ENCODE peak calls at places on chromosomes 11 and 22, in eight cellular contexts. W is activated gamma-delta T cell treated with Interleukin-2 at 50 U/mL for 16 hours, S is HT-29, K is EL, C is mucosa of gallbladder, A is GM10248, F is NCI-H1092, D is AG10803. B is an unnamed sample.

GRCh38 chr11:75867778-75868374 is 52.9 kb downstream of the UVRAG start:
- DNase-seq in S (peak; percentile 87), C (peak; percentile 40), W (peak; percentile 50), D (peak; percentile 52), F (peak; percentile 57), K (peak; percentile 47), A (peak; percentile 42), B (peak; percentile 41)

GRCh38 chr11:45803981-45804805 is 756 bp upstream of the SLC35C1 start:
- DNase-seq in S (peak; percentile 75), K (peak; percentile 57), F (peak; percentile 38), A (peak; percentile 59), C (peak; percentile 80), D (peak; percentile 48), W (peak; percentile 63), B (peak; percentile 88)

GRCh38 chr11:64387916-64388315 is 29.0 kb downstream of the RPS6KA4 start:
- DNase-seq in A (no peak), S (no peak), W (no peak), D (no peak), C (no peak), K (no peak), F (no peak), B (no peak)

GRCh38 chr11:29629281-29629680 is 387.5 kb downstream of the KCNA4 start:
- DNase-seq in D (peak; percentile 27), C (no peak), F (no peak), A (no peak), W (no peak), K (no peak), S (no peak), B (no peak)

GRCh38 chr22:38267086-38267485 is 5.7 kb downstream of the TMEM184B start:
- DNase-seq in K (no peak), S (no peak), C (no peak), D (no peak), F (no peak), W (peak; percentile 43), A (no peak), B (no peak)

GRCh38 chr11:60919320-60919719 is 4.9 kb upstream of the TMEM132A start:
- DNase-seq in F (no peak), K (no peak), S (no peak), A (no peak), C (no peak), W (no peak), D (no peak), B (no peak)

GRCh38 chr11:46238078-46238966 is 39.1 kb upstream of the CREB3L1 start:
- DNase-seq in A (peak; percentile 60), F (no peak), W (peak; percentile 14), K (peak; percentile 67), C (peak; percentile 49), D (peak; percentile 47), S (peak; percentile 28), B (peak; percentile 74)

GRCh38 chr11:17766590-17766989 is 32.0 kb downstream of the KCNC1 start:
- DNase-seq in A (no peak), K (no peak), W (no peak), F (no peak), C (no peak), D (no peak), S (no peak), B (no peak)

GRCh38 chr11:1745701-1746320 is 4.6 kb downstream of the IFITM10 start:
- DNase-seq in K (no peak), A (no peak), C (no peak), W (no peak), F (no peak), D (no peak), S (no peak), B (no peak)

GRCh38 chr22:39716534-39716933 is 146.0 kb downstream of the CACNA1I start:
- DNase-seq in A (no peak), D (no peak), S (no peak), W (no peak), C (no peak), K (no peak), F (no peak), B (no peak)

GRCh38 chr11:61503135-61503770 is 5.3 kb upstream of the LRRC10B start:
- DNase-seq in A (no peak), D (no peak), F (no peak), S (no peak), W (no peak), C (no peak), K (no peak), B (no peak)

GRCh38 chr22:42813501-42813900 is 43.6 kb downstream of the ARFGAP3 start:
- DNase-seq in D (no peak), F (no peak), K (no peak), S (no peak), W (no peak), A (no peak), C (no peak), B (no peak)

GRCh38 chr11:133007020-133007584 is 525.2 kb downstream of the OPCML start:
- DNase-seq in D (no peak), A (no peak), W (no peak), F (no peak), K (no peak), C (no peak), S (no peak), B (no peak)

GRCh38 chr11:87176044-87176443 is 138.3 kb downstream of the TMEM135 start:
- DNase-seq in A (no peak), C (no peak), K (peak; percentile 65), D (peak; percentile 13), S (no peak), W (no peak), F (no peak), B (no peak)

GRCh38 chr11:55726715-55727324 is 46.4 kb upstream of the OR5D13 start:
- DNase-seq in W (no peak), D (no peak), K (no peak), A (no peak), F (no peak), C (no peak), S (peak; percentile 45), B (no peak)

GRCh38 chr11:76805206-76805913 is 22.2 kb downstream of the TSKU start:
- DNase-seq in S (peak; percentile 41), D (peak; percentile 18), C (peak; percentile 12), F (no peak), K (no peak), A (peak; percentile 21), W (no peak), B (no peak)

GRCh38 chr11:13680501-13681264 is 12.2 kb downstream of the FAR1 start:
- DNase-seq in W (no peak), A (no peak), C (no peak), K (no peak), F (no peak), D (no peak), S (no peak), B (no peak)

GRCh38 chr22:40718250-40719204 is 39.2 kb downstream of the MCHR1 start:
- DNase-seq in C (no peak), F (no peak), D (no peak), K (no peak), A (no peak), S (no peak), W (no peak), B (no peak)

GRCh38 chr11:93783767-93784151 is 323 bp upstream of the MED17 start:
- DNase-seq in S (no peak), W (no peak), K (no peak), A (no peak), D (no peak), C (no peak), F (no peak), B (no peak)

GRCh38 chr11:118878187-118878586 is 5.5 kb upstream of the CXCR5 start:
- DNase-seq in A (no peak), K (no peak), C (no peak), S (no peak), F (no peak), D (no peak), W (no peak), B (no peak)

GRCh38 chr11:124481365-124482323 is 36.1 kb upstream of the OR8B8 start:
- DNase-seq in C (no peak), S (peak; percentile 51), K (peak; percentile 46), D (peak; percentile 20), A (peak; percentile 8), F (no peak), W (no peak), B (no peak)

GRCh38 chr11:19460718-19461405 is 220.1 kb upstream of the E2F8 start:
- DNase-seq in D (no peak), F (no peak), W (no peak), K (no peak), A (no peak), C (no peak), S (no peak), B (no peak)

GRCh38 chr22:38348751-38349496 is 31.7 kb upstream of the CSNK1E start:
- DNase-seq in D (no peak), F (no peak), A (no peak), S (no peak), W (no peak), K (no peak), C (no peak), B (peak; percentile 21)

GRCh38 chr11:128549256-128549944 is 38.0 kb downstream of the ETS1 start:
- DNase-seq in K (no peak), D (no peak), S (no peak), A (no peak), C (no peak), W (no peak), F (no peak), B (no peak)

GRCh38 chr22:25125693-25126357 is 73.8 kb upstream of the CRYBB3 start:
- DNase-seq in A (no peak), F (peak; percentile 25), K (no peak), W (no peak), D (no peak), C (no peak), S (no peak), B (no peak)

GRCh38 chr11:14312736-14313438 is 46.1 kb downstream of the RRAS2 start:
- DNase-seq in W (no peak), A (no peak), C (no peak), K (peak; percentile 69), F (no peak), S (no peak), D (peak; percentile 28), B (no peak)

GRCh38 chr11:76282106-76282630 is 75.9 kb upstream of the WNT11 start:
- DNase-seq in D (no peak), W (no peak), F (no peak), S (no peak), A (no peak), C (no peak), K (no peak), B (no peak)

GRCh38 chr11:126929186-126930085 is 71.1 kb downstream of the KIRREL3 start:
- DNase-seq in W (no peak), S (no peak), D (peak; percentile 90), A (no peak), K (peak; percentile 68), C (no peak), F (no peak), B (no peak)

GRCh38 chr22:27719535-27720227 is 81.9 kb downstream of the MN1 start:
- DNase-seq in F (no peak), D (peak; percentile 67), C (peak; percentile 70), W (no peak), A (no peak), S (no peak), K (peak; percentile 23), B (no peak)

GRCh38 chr11:69344570-69345145 is 50.7 kb downstream of the MYEOV start:
- DNase-seq in W (no peak), S (no peak), C (peak; percentile 4), F (no peak), D (no peak), A (no peak), K (no peak), B (no peak)

GRCh38 chr11:19087658-19088057 is 27.1 kb upstream of the MRGPRX2 start:
- DNase-seq in S (no peak), W (no peak), C (no peak), D (peak; percentile 78), A (no peak), K (peak; percentile 94), F (no peak), B (no peak)

GRCh38 chr11:64035581-64035980 is at the start of gene FLRT1:
- DNase-seq in D (no peak), F (no peak), A (no peak), W (no peak), S (no peak), K (no peak), C (no peak), B (no peak)

GRCh38 chr11:7272373-7272772 is 20.7 kb downstream of the SYT9 start:
- DNase-seq in C (no peak), D (no peak), S (no peak), A (no peak), K (no peak), F (no peak), W (no peak), B (no peak)